ENCODE peak calls at places on chromosomes 4 and X, in five cellular contexts. O, S, T, P and A are unnamed samples.

GRCh38 chrX:74023203-74023602 is 280.8 kb upstream of the ZCCHC13 start:
- DNase-seq in O (no peak), S (no peak), T (no peak), P (no peak), A (no peak)

GRCh38 chr4:75715105-75715799 is 9.1 kb upstream of the USO1 start:
- DNase-seq in O (peak; percentile 41), S (no peak), T (no peak), P (peak; percentile 41), A (peak; percentile 35)

GRCh38 chr4:182730791-182731190 is 186.4 kb downstream of the DCTD start:
- DNase-seq in O (no peak), S (no peak), T (no peak), P (peak; percentile 60), A (no peak)

GRCh38 chr4:120714581-120714980 is 207.9 kb downstream of the PRDM5 start:
- DNase-seq in O (no peak), S (no peak), T (no peak), P (no peak), A (no peak)

GRCh38 chr4:41882622-41883347 is 52.4 kb upstream of the TMEM33 start:
- DNase-seq in O (peak; percentile 67), S (no peak), T (peak; percentile 48), P (peak; percentile 35), A (no peak)

GRCh38 chr4:75821966-75822365 is 80.3 kb downstream of the PPEF2 start:
- DNase-seq in O (no peak), S (no peak), T (no peak), P (no peak), A (no peak)

GRCh38 chr4:80407246-80407645 is 71.7 kb downstream of the CFAP299 start:
- DNase-seq in O (no peak), S (no peak), T (no peak), P (no peak), A (no peak)

GRCh38 chrX:134886201-134886600 is 104.6 kb upstream of the SMIM10 start:
- DNase-seq in O (no peak), S (no peak), T (no peak), P (peak; percentile 81), A (peak; percentile 59)

GRCh38 chrX:71541546-71542022 is 8.7 kb downstream of the OGT start:
- DNase-seq in O (no peak), S (no peak), T (no peak), P (no peak), A (no peak)

GRCh38 chrX:120840826-120841225 is 34.8 kb downstream of the CT47B1 start:
- DNase-seq in O (no peak), S (no peak), T (no peak), P (no peak), A (peak; percentile 35)

GRCh38 chrX:54423161-54423888 is 16.9 kb upstream of the TSR2 start:
- DNase-seq in O (peak; percentile 47), S (no peak), T (peak; percentile 62), P (peak; percentile 66), A (no peak)

GRCh38 chr4:108377021-108377420 is 208.3 kb upstream of the LEF1 start:
- DNase-seq in O (no peak), S (no peak), T (no peak), P (no peak), A (no peak)

GRCh38 chr4:57043304-57044251 is 64.9 kb downstream of the POLR2B start:
- DNase-seq in O (no peak), S (no peak), T (no peak), P (no peak), A (no peak)

GRCh38 chrX:120457766-120458180 is 11.3 kb downstream of the LAMP2 start:
- DNase-seq in O (no peak), S (no peak), T (no peak), P (no peak), A (no peak)

GRCh38 chrX:154441564-154441963 is 2.4 kb upstream of the FAM50A start:
- DNase-seq in O (no peak), S (no peak), T (no peak), P (no peak), A (no peak)

GRCh38 chrX:10240918-10241317 is 84.1 kb downstream of the CLCN4 start:
- DNase-seq in O (no peak), S (no peak), T (no peak), P (no peak), A (no peak)

GRCh38 chr4:110197421-110198398 is 705 bp downstream of the ELOVL6 start:
- DNase-seq in O (peak; percentile 63), S (no peak), T (peak; percentile 39), P (peak; percentile 81), A (no peak)

GRCh38 chr4:99855677-99856076 is 38.5 kb downstream of the LAMTOR3 start:
- DNase-seq in O (no peak), S (no peak), T (no peak), P (no peak), A (no peak)

GRCh38 chr4:94897023-94897422 is 139.3 kb downstream of the BMPR1B start:
- DNase-seq in O (no peak), S (no peak), T (no peak), P (peak; percentile 85), A (no peak)

GRCh38 chr4:82482387-82482786 is 52.0 kb downstream of the ENOPH1 start:
- DNase-seq in O (no peak), S (no peak), T (no peak), P (no peak), A (no peak)

GRCh38 chr4:101345271-101345595 is 2.1 kb downstream of the PPP3CA start:
- DNase-seq in O (no peak), S (no peak), T (no peak), P (no peak), A (no peak)

GRCh38 chr4:48930654-48931053 is 24.1 kb upstream of the OCIAD2 start:
- DNase-seq in O (no peak), S (no peak), T (peak; percentile 49), P (peak; percentile 42), A (no peak)

DNA sequence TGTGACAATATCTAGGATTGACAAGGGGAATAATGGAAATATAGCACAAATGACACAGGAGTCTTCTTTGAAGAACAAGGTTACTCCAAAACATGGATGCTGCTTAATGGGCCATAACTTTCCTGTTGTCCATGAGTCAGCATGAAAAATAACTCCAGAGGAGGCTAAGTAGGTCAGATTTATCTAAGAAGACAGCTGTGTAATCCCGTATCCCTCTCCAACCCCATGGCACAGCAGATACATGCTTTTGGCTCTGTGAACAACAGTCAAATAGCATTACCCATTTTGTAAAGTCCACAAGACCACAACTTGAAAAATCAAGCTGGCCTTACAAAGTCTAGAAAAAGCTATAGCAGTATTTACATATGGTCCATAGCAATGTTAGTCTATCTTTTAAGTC is 2.1 kb upstream of the TMEM131L start:
- DNase-seq in O (no peak), S (no peak), T (no peak), P (no peak), A (no peak)
- H3K23ac ChIP-seq in O (no peak overlapping the region), S (no peak overlapping the region), T (no peak overlapping the region), P (no peak overlapping the region), A (no peak overlapping the region)

GRCh38 chr4:1497189-1497801 is 91.1 kb upstream of the NKX1-1 start:
- DNase-seq in O (no peak), S (no peak), T (no peak), P (no peak), A (no peak)
- H2BK5ac ChIP-seq in O (no peak overlapping the region), S (no peak overlapping the region), T (no peak overlapping the region), P (no peak overlapping the region), A (no peak overlapping the region)

DNA sequence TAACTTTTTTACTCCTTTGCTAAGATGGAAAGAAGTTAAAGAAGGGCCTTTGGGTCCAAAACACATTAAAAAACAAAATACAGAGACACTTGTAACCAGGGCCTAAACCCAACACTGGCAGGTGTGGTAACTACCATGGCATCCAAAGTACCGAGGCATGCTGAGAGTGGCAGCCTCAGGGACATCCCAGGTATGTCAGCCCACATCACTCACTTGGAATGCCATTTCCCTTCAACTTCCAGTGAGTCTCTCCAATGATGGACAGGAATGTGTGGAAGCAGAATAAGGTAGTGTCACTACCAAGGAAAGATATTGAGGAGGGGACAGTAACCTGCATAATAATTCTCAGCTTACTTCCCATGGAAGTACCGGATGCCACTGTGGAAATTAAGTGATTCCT is 79.5 kb upstream of the SCOC start:
- DNase-seq in O (no peak), S (no peak), T (no peak), P (peak; percentile 78), A (peak; percentile 34)
- H3K27me3 ChIP-seq in O (no peaks in the 10 kb centered on the region), S (no peaks in the 10 kb centered on the region), T (no peaks in the 10 kb centered on the region), P (no peaks in the 10 kb centered on the region), A (no peaks in the 10 kb centered on the region)

GRCh38 chr4:93809773-93810172 is 18.8 kb upstream of the ATOH1 start:
- DNase-seq in O (no peak), S (no peak), T (no peak), P (no peak), A (no peak)
- H3K23ac ChIP-seq in O (no peak overlapping the region), S (no peak overlapping the region), T (no peak overlapping the region), P (no peak overlapping the region), A (no peak overlapping the region)

GRCh38 chr4:148015058-148015457 is 283.2 kb downstream of the ARHGAP10 start:
- DNase-seq in O (no peak), S (no peak), T (no peak), P (peak; percentile 84), A (no peak)
- H2BK5ac ChIP-seq in O (no peak overlapping the region), S (no peak overlapping the region), T (no peak overlapping the region), P (no peak overlapping the region), A (no peak overlapping the region)

GRCh38 chrX:124087000-124087746 is 125.7 kb downstream of the STAG2 start:
- DNase-seq in O (no peak), S (no peak), T (no peak), P (no peak), A (no peak)

GRCh38 chrX:124085063-124085462 is 123.6 kb downstream of the STAG2 start:
- DNase-seq in O (no peak), S (no peak), T (no peak), P (no peak), A (no peak)

DNA sequence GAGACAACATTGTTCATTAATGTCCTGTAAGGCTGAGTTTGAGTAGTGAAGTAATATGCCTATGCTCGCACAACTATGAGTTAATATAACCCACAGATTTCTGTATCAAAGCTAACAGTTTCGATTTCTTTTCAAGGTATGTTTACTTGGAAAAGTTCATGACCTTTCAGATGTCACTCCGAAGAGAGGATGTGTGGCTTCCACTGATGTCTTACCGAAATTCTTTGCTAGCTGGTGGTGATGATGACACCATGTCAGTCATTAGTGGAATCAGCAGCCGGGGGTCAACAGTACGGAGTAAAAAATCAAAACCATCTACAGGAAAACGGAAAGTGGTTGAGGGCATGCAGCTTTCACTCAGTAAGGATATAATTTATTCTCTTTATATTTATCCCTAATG is 124.9 kb downstream of the STAG2 start:
- DNase-seq in O (no peak), S (no peak), T (no peak), P (no peak), A (no peak)
- H3K27me3 ChIP-seq in O (no peaks in the 10 kb centered on the region), S (no peaks in the 10 kb centered on the region), T (no peaks in the 10 kb centered on the region), P (no peaks in the 10 kb centered on the region), A (no peaks in the 10 kb centered on the region)

GRCh38 chr4:189228726-189229125 is 711.9 kb upstream of the FRG1 start:
- DNase-seq in O (no peak), S (no peak), T (no peak), P (no peak), A (peak; percentile 87)

GRCh38 chr4:189235599-189235998 is 705.1 kb upstream of the FRG1 start:
- DNase-seq in O (no peak), S (no peak), T (no peak), P (no peak), A (no peak)

GRCh38 chr4:189237340-189237739 is 703.3 kb upstream of the FRG1 start:
- DNase-seq in O (no peak), S (no peak), T (no peak), P (no peak), A (no peak)

DNA sequence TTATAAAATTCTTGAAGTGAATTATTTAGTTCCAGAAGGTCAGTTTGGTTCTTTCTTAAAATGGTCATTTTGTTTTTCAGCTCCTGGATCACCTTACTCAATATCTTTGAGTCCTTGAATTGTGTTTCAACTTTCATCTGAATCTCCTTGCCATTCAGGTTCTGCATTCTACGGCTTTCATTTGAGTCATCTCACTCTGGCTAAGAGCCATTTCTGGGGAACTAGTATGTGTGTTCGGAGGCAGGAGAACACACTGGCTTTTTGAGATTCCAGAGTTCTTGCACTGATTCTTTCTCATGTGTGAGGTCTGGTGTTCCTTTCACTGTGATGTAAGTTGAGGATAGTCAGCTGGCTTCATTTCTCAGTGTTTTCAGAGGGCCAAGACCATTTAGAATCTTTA is 708.4 kb upstream of the FRG1 start:
- DNase-seq in O (no peak), S (no peak), T (no peak), P (no peak), A (no peak)
- H3K23ac ChIP-seq in O (no peak overlapping the region), S (no peak overlapping the region), T (no peak overlapping the region), P (no peak overlapping the region), A (no peak overlapping the region)